ENCODE peak calls at places on chromosomes 11 and 22, in eight cellular contexts. M is T-helper 2 cell; Q is A549; D is KBM-7; F is activated CD4-positive, alpha-beta T cell treated with anti-CD3 and anti-CD28 coated beads, Interleukin-2, amount 50 U/mL, for 48 hours; R is GM12864; C is AG09309; S is cardiac fibroblast. A is an unnamed sample.

GRCh38 chr11:108891909-108892511 is 227.1 kb downstream of the DDX10 start:
- DNase-seq in S (no peak), Q (no peak), F (no peak), C (no peak), M (no peak), D (no peak), R (no peak), A (no peak)

GRCh38 chr11:97751405-97751804 is 1269.3 kb upstream of the CNTN5 start:
- DNase-seq in F (no peak), C (no peak), S (no peak), Q (no peak), R (no peak), M (no peak), D (no peak), A (no peak)

GRCh38 chr22:35480143-35480542 is 60.5 kb upstream of the RASD2 start:
- DNase-seq in S (peak), R (no peak), Q (no peak), M (no peak), C (no peak), F (no peak), D (peak), A (no peak)

GRCh38 chr11:75288846-75289760 is 48.5 kb downstream of the TPBGL start:
- DNase-seq in M (no peak), F (no peak), R (no peak), C (no peak), Q (no peak), D (no peak), S (no peak), A (no peak)

GRCh38 chr11:48001438-48002021 is 21.2 kb downstream of the PTPRJ start:
- DNase-seq in M (peak), F (peak), C (peak), D (no peak), Q (peak), R (peak), S (peak), A (no peak)

GRCh38 chr22:23387827-23388491 is 192.1 kb downstream of the IGLL1 start:
- DNase-seq in C (no peak), F (no peak), D (no peak), R (no peak), Q (no peak), M (no peak), S (no peak), A (no peak)

GRCh38 chr22:30226192-30226832 is 20.2 kb downstream of the LIF start:
- DNase-seq in Q (peak), M (no peak), S (no peak), R (no peak), D (no peak), C (no peak), F (no peak), A (no peak)

GRCh38 chr22:44623771-44624510 is 78.1 kb upstream of the PRR5 start:
- DNase-seq in D (peak), S (peak), M (peak), C (no peak), Q (peak), R (no peak), F (no peak), A (no peak)

GRCh38 chr11:119340335-119341221 is at the start of gene C1QTNF5:
- DNase-seq in F (no peak), M (no peak), D (no peak), R (no peak), C (no peak), S (peak), Q (no peak), A (no peak)

GRCh38 chr22:24503137-24503850 is 8.2 kb downstream of the UPB1 start:
- DNase-seq in S (peak), M (peak), D (peak), C (no peak), F (peak), Q (peak), R (peak), A (no peak)

GRCh38 chr11:57072640-57073039 is 83.9 kb downstream of the OR5AK2 start:
- DNase-seq in Q (peak), D (no peak), M (no peak), F (no peak), S (peak), R (no peak), C (peak), A (peak)

GRCh38 chr11:109267293-109268095 is 154.5 kb upstream of the C11orf87 start:
- DNase-seq in F (no peak), C (no peak), M (peak), Q (no peak), R (no peak), D (no peak), S (peak), A (no peak)

GRCh38 chr11:115965754-115966504 is 461.7 kb upstream of the CADM1 start:
- DNase-seq in M (no peak), D (no peak), Q (no peak), C (no peak), S (no peak), F (no peak), R (no peak), A (no peak)

GRCh38 chr11:120525285-120526085 is 13.9 kb downstream of the GRIK4 start:
- DNase-seq in S (no peak), F (no peak), C (no peak), Q (no peak), D (no peak), M (no peak), R (no peak), A (no peak)

GRCh38 chr22:43330178-43331063 is 12.8 kb downstream of the SCUBE1 start:
- DNase-seq in M (no peak), D (no peak), F (no peak), R (no peak), S (no peak), Q (no peak), C (no peak), A (no peak)

GRCh38 chr11:31412946-31413345 is 43.3 kb downstream of the DNAJC24 start:
- DNase-seq in R (no peak), Q (no peak), M (no peak), S (peak), D (no peak), F (no peak), C (peak), A (peak)

GRCh38 chr22:50525991-50526848 is 822 bp upstream of the SCO2 start:
- DNase-seq in F (peak), R (no peak), Q (peak), C (no peak), S (peak), M (peak), D (peak), A (no peak)

GRCh38 chr11:14119357-14119756 is 156.8 kb downstream of the SPON1 start:
- DNase-seq in Q (no peak), M (peak), D (no peak), R (no peak), C (no peak), S (no peak), F (peak), A (no peak)

GRCh38 chr11:20668844-20669832 is at the start of gene NELL1:
- DNase-seq in S (no peak), M (peak), Q (no peak), F (no peak), C (no peak), R (no peak), D (no peak), A (no peak)

GRCh38 chr11:63941901-63942300 is 3.1 kb downstream of the NAA40 start:
- DNase-seq in S (no peak), C (no peak), R (no peak), Q (no peak), F (no peak), M (no peak), D (no peak), A (no peak)

GRCh38 chr22:48881326-48881980 is 946.2 kb downstream of the BRD1 start:
- DNase-seq in M (no peak), R (no peak), Q (no peak), F (no peak), S (no peak), D (no peak), C (no peak), A (no peak)

GRCh38 chr11:65580756-65581155 is 4.9 kb downstream of the EHBP1L1 start:
- DNase-seq in Q (no peak), D (no peak), S (no peak), C (no peak), F (no peak), R (no peak), M (no peak), A (no peak)

GRCh38 chr22:36900880-36901279 is 12.5 kb upstream of the CSF2RB start:
- DNase-seq in C (no peak), M (no peak), D (no peak), R (no peak), Q (no peak), F (no peak), S (no peak), A (no peak)

GRCh38 chr11:88305430-88305829 is 32.1 kb downstream of the CTSC start:
- DNase-seq in F (no peak), R (no peak), M (no peak), S (no peak), Q (no peak), D (no peak), C (no peak), A (no peak)

GRCh38 chr11:68503792-68504191 is 43.2 kb downstream of the PPP6R3 start:
- DNase-seq in M (no peak), C (no peak), S (no peak), Q (no peak), F (no peak), D (no peak), R (no peak), A (no peak)

GRCh38 chr11:35185696-35186095 is 46.7 kb downstream of the CD44 start:
- DNase-seq in C (peak), Q (no peak), D (no peak), M (no peak), R (no peak), S (no peak), F (no peak), A (no peak)

A was measured in BJ.